ENCODE peak calls at places on chromosomes 3 and 15, in four cellular contexts. P is heart left ventricle, E is IMR-90, N is adrenal gland. O is an unnamed sample.

GRCh38 chr3:151009981-151010380 is 37.5 kb upstream of the CLRN1 start:
- DNase-seq in E (no peak), N (no peak), P (no peak), O (no peak)

GRCh38 chr15:84653584-84653909 is 536 bp downstream of the WDR73 start:
- DNase-seq in E (no peak), N (no peak), P (no peak), O (no peak)

GRCh38 chr3:194487289-194488006 is 646 bp upstream of the ATP13A3 start:
- DNase-seq in E (no peak), N (peak), P (peak), O (no peak)

GRCh38 chr3:194986208-194987043 is 284.5 kb downstream of the XXYLT1 start:
- DNase-seq in P (no peak), N (no peak), E (no peak), O (no peak)

GRCh38 chr3:94612631-94613030 is 549.8 kb downstream of the NSUN3 start:
- DNase-seq in P (no peak), E (no peak), N (no peak), O (no peak)

GRCh38 chr3:44886561-44886960 is 12.2 kb downstream of the TGM4 start:
- DNase-seq in N (no peak), P (no peak), E (no peak), O (peak)

GRCh38 chr3:48564022-48564421 is 441 bp upstream of the UCN2 start:
- DNase-seq in N (peak), P (peak), E (peak), O (peak)

GRCh38 chr3:69164296-69164695 is 41.9 kb upstream of the LMOD3 start:
- DNase-seq in N (no peak), E (no peak), P (no peak), O (no peak)

GRCh38 chr3:127392146-127392470 is 104.3 kb upstream of the PRR20G start:
- DNase-seq in N (no peak), P (no peak), E (no peak), O (no peak)

GRCh38 chr3:136994772-136995516 is 37.2 kb downstream of the IL20RB start:
- DNase-seq in E (peak), P (peak), N (peak), O (peak)

GRCh38 chr3:188320757-188321156 is 166.8 kb downstream of the LPP start:
- DNase-seq in P (no peak), E (peak), N (no peak), O (peak)

GRCh38 chr3:10315771-10316344 is 5.1 kb downstream of the SEC13 start:
- DNase-seq in P (no peak), E (no peak), N (no peak), O (no peak)

DNA sequence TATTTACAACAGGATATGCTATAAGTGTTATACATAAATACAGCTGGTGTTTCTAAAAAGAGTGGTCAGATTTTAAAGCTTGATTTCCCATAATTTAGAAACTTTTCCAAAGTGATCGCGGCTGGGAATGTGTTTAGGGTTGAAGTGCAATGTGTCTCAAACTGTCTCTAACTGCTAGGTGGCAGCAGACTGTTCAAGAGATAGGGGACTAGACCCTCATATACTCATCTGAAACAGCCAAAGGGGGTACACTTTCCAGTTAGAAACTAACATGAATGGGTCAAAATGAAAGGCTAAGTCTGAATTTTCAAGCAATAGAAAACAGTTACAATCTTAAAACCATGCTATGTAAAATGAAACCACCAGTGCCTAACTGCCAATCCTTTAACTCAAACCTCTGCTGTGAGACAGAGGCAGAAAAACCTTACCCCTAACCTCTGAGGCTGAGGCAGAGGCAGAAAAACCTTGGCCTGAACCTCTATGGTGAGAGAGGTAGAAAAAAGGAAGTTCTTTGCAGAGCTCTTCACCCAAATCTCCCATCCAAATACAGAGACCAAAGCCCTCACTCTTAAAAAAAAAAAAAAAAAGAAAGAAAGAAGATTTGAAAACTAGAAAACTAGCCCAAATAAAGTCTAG is 595.9 kb downstream of the NTRK3 start:
- DNase-seq in N (no peak), P (no peak), E (no peak), O (peak)
- TF ChIP-seq CTCF in N (no peak), P (no peak), E (peak), O (peak)

GRCh38 chr15:81302605-81303204 is 21.2 kb downstream of the STARD5 start:
- DNase-seq in E (no peak), N (no peak), P (no peak), O (no peak)
- H3K4me3 ChIP-seq in E (no peak), N (no peak), P (no peak), O (no peak)

GRCh38 chr3:61780455-61781239 is 219.3 kb downstream of the PTPRG start:
- DNase-seq in E (no peak), P (no peak), N (no peak), O (no peak)

GRCh38 chr3:61777483-61777882 is 216.1 kb downstream of the PTPRG start:
- DNase-seq in P (no peak), N (no peak), E (no peak), O (no peak)

GRCh38 chr3:61776390-61776789 is 215.0 kb downstream of the PTPRG start:
- DNase-seq in E (no peak), P (no peak), N (no peak), O (no peak)

GRCh38 chr3:61774279-61774890 is 213.0 kb downstream of the PTPRG start:
- DNase-seq in N (no peak), E (peak), P (no peak), O (no peak)

DNA sequence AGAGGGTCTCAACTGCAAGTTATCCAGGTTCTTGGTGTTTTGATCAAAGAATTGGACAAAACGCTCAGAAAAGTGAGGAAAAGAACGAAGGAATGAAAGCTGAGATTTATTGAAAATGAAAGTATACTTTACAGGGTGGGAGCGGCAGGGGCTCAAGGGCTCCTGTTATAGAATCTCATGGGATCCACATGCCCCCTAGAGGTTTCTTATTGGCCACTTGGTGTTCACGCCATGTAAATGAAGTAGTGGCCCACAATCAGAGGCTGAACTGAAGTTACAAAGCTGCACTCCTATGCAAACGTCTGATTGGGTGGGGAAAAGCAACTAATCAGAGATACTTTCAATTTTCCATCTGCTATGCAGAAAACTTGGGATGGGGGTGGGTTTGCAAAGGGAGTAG is 216.7 kb downstream of the PTPRG start:
- DNase-seq in E (no peak), N (no peak), P (no peak), O (no peak)
- TF ChIP-seq CTCF in E (no peak), N (no peak), P (no peak), O (no peak)

GRCh38 chr15:63481105-63481810 is 23.1 kb upstream of the USP3 start:
- DNase-seq in N (no peak), P (no peak), E (peak), O (peak)
- H3K4me3 ChIP-seq in N (no peak), P (no peak), E (no peak), O (no peak)

O was measured in choroid plexus epithelial cell.